ENCODE peak calls at places on chromosomes 4 and X, in ten cellular contexts. One of them, this sample, is unnamed.

GRCh38 chr4:145679991-145680455 is at the start of gene C4orf51:
- DNase-seq in activated T-cell treated with anti-CD3 and anti-CD28 coated beads for 1 hour: no peak
- DNase-seq in T-helper 2 cell: no peak
- DNase-seq in NCI-H1694 treated with DMSO at 0.1 percent for 48 hours: no peak
- DNase-seq in DMS79: peak
- DNase-seq in activated CD8-positive, alpha-beta memory T cell treated with anti-CD3 and anti-CD28 coated beads, Interleukin-2, amount 10 ng/mL, durations not matched to agents 7 days and 5 days: no peak
- DNase-seq in prostate gland: peak
- DNase-seq in NCI-H1417 treated with DMSO at 0.1 percent for 48 hours: no peak
- DNase-seq in A172: peak
- DNase-seq in activated T-helper 1 cell treated with Interleukin-2 at 50 U/mL for 16 hours: no peak
- DNase-seq in this sample: no peak

GRCh38 chr4:5839751-5840674 is 52.9 kb downstream of the CRMP1 start:
- DNase-seq in activated CD8-positive, alpha-beta memory T cell treated with anti-CD3 and anti-CD28 coated beads, Interleukin-2, amount 10 ng/mL, durations not matched to agents 7 days and 5 days: no peak
- DNase-seq in A172: no peak
- DNase-seq in activated T-helper 1 cell treated with Interleukin-2 at 50 U/mL for 16 hours: no peak
- DNase-seq in T-helper 2 cell: no peak
- DNase-seq in prostate gland: no peak
- DNase-seq in activated T-cell treated with anti-CD3 and anti-CD28 coated beads for 1 hour: no peak
- DNase-seq in DMS79: no peak
- DNase-seq in NCI-H1694 treated with DMSO at 0.1 percent for 48 hours: no peak
- DNase-seq in NCI-H1417 treated with DMSO at 0.1 percent for 48 hours: no peak
- DNase-seq in this sample: no peak

GRCh38 chr4:1211371-1211770 is 37.6 kb downstream of the CTBP1 start:
- DNase-seq in activated T-cell treated with anti-CD3 and anti-CD28 coated beads for 1 hour: no peak
- DNase-seq in activated T-helper 1 cell treated with Interleukin-2 at 50 U/mL for 16 hours: no peak
- DNase-seq in DMS79: no peak
- DNase-seq in prostate gland: no peak
- DNase-seq in activated CD8-positive, alpha-beta memory T cell treated with anti-CD3 and anti-CD28 coated beads, Interleukin-2, amount 10 ng/mL, durations not matched to agents 7 days and 5 days: no peak
- DNase-seq in NCI-H1417 treated with DMSO at 0.1 percent for 48 hours: no peak
- DNase-seq in NCI-H1694 treated with DMSO at 0.1 percent for 48 hours: no peak
- DNase-seq in A172: no peak
- DNase-seq in T-helper 2 cell: no peak
- DNase-seq in this sample: no peak

GRCh38 chrX:125436855-125437254 is 117.2 kb downstream of the TEX13C start:
- DNase-seq in DMS79: no peak
- DNase-seq in prostate gland: no peak
- DNase-seq in NCI-H1417 treated with DMSO at 0.1 percent for 48 hours: no peak
- DNase-seq in NCI-H1694 treated with DMSO at 0.1 percent for 48 hours: peak
- DNase-seq in A172: no peak
- DNase-seq in activated T-helper 1 cell treated with Interleukin-2 at 50 U/mL for 16 hours: no peak
- DNase-seq in activated T-cell treated with anti-CD3 and anti-CD28 coated beads for 1 hour: no peak
- DNase-seq in T-helper 2 cell: no peak
- DNase-seq in activated CD8-positive, alpha-beta memory T cell treated with anti-CD3 and anti-CD28 coated beads, Interleukin-2, amount 10 ng/mL, durations not matched to agents 7 days and 5 days: no peak
- DNase-seq in this sample: no peak

GRCh38 chr4:40314951-40315350 is 20.2 kb upstream of the CHRNA9 start:
- DNase-seq in activated CD8-positive, alpha-beta memory T cell treated with anti-CD3 and anti-CD28 coated beads, Interleukin-2, amount 10 ng/mL, durations not matched to agents 7 days and 5 days: no peak
- DNase-seq in T-helper 2 cell: no peak
- DNase-seq in DMS79: no peak
- DNase-seq in activated T-helper 1 cell treated with Interleukin-2 at 50 U/mL for 16 hours: no peak
- DNase-seq in activated T-cell treated with anti-CD3 and anti-CD28 coated beads for 1 hour: no peak
- DNase-seq in A172: no peak
- DNase-seq in prostate gland: no peak
- DNase-seq in NCI-H1694 treated with DMSO at 0.1 percent for 48 hours: no peak
- DNase-seq in NCI-H1417 treated with DMSO at 0.1 percent for 48 hours: no peak
- DNase-seq in this sample: no peak

GRCh38 chr4:78781086-78781630 is 5.0 kb downstream of the BMP2K start:
- DNase-seq in activated T-helper 1 cell treated with Interleukin-2 at 50 U/mL for 16 hours: no peak
- DNase-seq in activated T-cell treated with anti-CD3 and anti-CD28 coated beads for 1 hour: no peak
- DNase-seq in T-helper 2 cell: no peak
- DNase-seq in DMS79: no peak
- DNase-seq in NCI-H1417 treated with DMSO at 0.1 percent for 48 hours: no peak
- DNase-seq in A172: no peak
- DNase-seq in activated CD8-positive, alpha-beta memory T cell treated with anti-CD3 and anti-CD28 coated beads, Interleukin-2, amount 10 ng/mL, durations not matched to agents 7 days and 5 days: no peak
- DNase-seq in NCI-H1694 treated with DMSO at 0.1 percent for 48 hours: no peak
- DNase-seq in prostate gland: no peak
- DNase-seq in this sample: no peak

GRCh38 chr4:27024807-27025206 is 164.2 kb downstream of the STIM2 start:
- DNase-seq in NCI-H1417 treated with DMSO at 0.1 percent for 48 hours: no peak
- DNase-seq in T-helper 2 cell: no peak
- DNase-seq in NCI-H1694 treated with DMSO at 0.1 percent for 48 hours: no peak
- DNase-seq in prostate gland: no peak
- DNase-seq in activated CD8-positive, alpha-beta memory T cell treated with anti-CD3 and anti-CD28 coated beads, Interleukin-2, amount 10 ng/mL, durations not matched to agents 7 days and 5 days: no peak
- DNase-seq in DMS79: no peak
- DNase-seq in activated T-cell treated with anti-CD3 and anti-CD28 coated beads for 1 hour: no peak
- DNase-seq in activated T-helper 1 cell treated with Interleukin-2 at 50 U/mL for 16 hours: no peak
- DNase-seq in A172: no peak
- DNase-seq in this sample: no peak

GRCh38 chr4:108881190-108881589 is 118.3 kb upstream of the ETNPPL start:
- DNase-seq in activated T-cell treated with anti-CD3 and anti-CD28 coated beads for 1 hour: no peak
- DNase-seq in NCI-H1417 treated with DMSO at 0.1 percent for 48 hours: no peak
- DNase-seq in DMS79: no peak
- DNase-seq in prostate gland: no peak
- DNase-seq in T-helper 2 cell: no peak
- DNase-seq in activated CD8-positive, alpha-beta memory T cell treated with anti-CD3 and anti-CD28 coated beads, Interleukin-2, amount 10 ng/mL, durations not matched to agents 7 days and 5 days: no peak
- DNase-seq in A172: peak
- DNase-seq in activated T-helper 1 cell treated with Interleukin-2 at 50 U/mL for 16 hours: no peak
- DNase-seq in NCI-H1694 treated with DMSO at 0.1 percent for 48 hours: no peak
- DNase-seq in this sample: no peak

GRCh38 chr4:183097251-183098079 is 1.6 kb upstream of the WWC2 start:
- DNase-seq in DMS79: no peak
- DNase-seq in prostate gland: no peak
- DNase-seq in A172: no peak
- DNase-seq in activated CD8-positive, alpha-beta memory T cell treated with anti-CD3 and anti-CD28 coated beads, Interleukin-2, amount 10 ng/mL, durations not matched to agents 7 days and 5 days: no peak
- DNase-seq in activated T-helper 1 cell treated with Interleukin-2 at 50 U/mL for 16 hours: no peak
- DNase-seq in NCI-H1694 treated with DMSO at 0.1 percent for 48 hours: no peak
- DNase-seq in T-helper 2 cell: no peak
- DNase-seq in activated T-cell treated with anti-CD3 and anti-CD28 coated beads for 1 hour: peak
- DNase-seq in NCI-H1417 treated with DMSO at 0.1 percent for 48 hours: no peak
- DNase-seq in this sample: no peak

GRCh38 chr4:105088110-105088879 is 58.4 kb upstream of the TET2 start:
- DNase-seq in NCI-H1417 treated with DMSO at 0.1 percent for 48 hours: no peak
- DNase-seq in DMS79: no peak
- DNase-seq in activated CD8-positive, alpha-beta memory T cell treated with anti-CD3 and anti-CD28 coated beads, Interleukin-2, amount 10 ng/mL, durations not matched to agents 7 days and 5 days: no peak
- DNase-seq in activated T-helper 1 cell treated with Interleukin-2 at 50 U/mL for 16 hours: no peak
- DNase-seq in NCI-H1694 treated with DMSO at 0.1 percent for 48 hours: peak
- DNase-seq in activated T-cell treated with anti-CD3 and anti-CD28 coated beads for 1 hour: no peak
- DNase-seq in A172: peak
- DNase-seq in T-helper 2 cell: no peak
- DNase-seq in prostate gland: peak
- DNase-seq in this sample: no peak

GRCh38 chrX:73916931-73917657 is 354.1 kb downstream of the CHIC1 start:
- DNase-seq in activated T-helper 1 cell treated with Interleukin-2 at 50 U/mL for 16 hours: no peak
- DNase-seq in prostate gland: no peak
- DNase-seq in T-helper 2 cell: no peak
- DNase-seq in DMS79: no peak
- DNase-seq in A172: peak
- DNase-seq in NCI-H1694 treated with DMSO at 0.1 percent for 48 hours: no peak
- DNase-seq in activated CD8-positive, alpha-beta memory T cell treated with anti-CD3 and anti-CD28 coated beads, Interleukin-2, amount 10 ng/mL, durations not matched to agents 7 days and 5 days: no peak
- DNase-seq in NCI-H1417 treated with DMSO at 0.1 percent for 48 hours: no peak
- DNase-seq in activated T-cell treated with anti-CD3 and anti-CD28 coated beads for 1 hour: no peak
- DNase-seq in this sample: no peak

GRCh38 chrX:38760883-38761282 is 40.4 kb upstream of the MID1IP1 start:
- DNase-seq in activated T-cell treated with anti-CD3 and anti-CD28 coated beads for 1 hour: no peak
- DNase-seq in DMS79: no peak
- DNase-seq in A172: no peak
- DNase-seq in NCI-H1417 treated with DMSO at 0.1 percent for 48 hours: no peak
- DNase-seq in T-helper 2 cell: no peak
- DNase-seq in activated CD8-positive, alpha-beta memory T cell treated with anti-CD3 and anti-CD28 coated beads, Interleukin-2, amount 10 ng/mL, durations not matched to agents 7 days and 5 days: no peak
- DNase-seq in activated T-helper 1 cell treated with Interleukin-2 at 50 U/mL for 16 hours: no peak
- DNase-seq in NCI-H1694 treated with DMSO at 0.1 percent for 48 hours: no peak
- DNase-seq in prostate gland: no peak
- DNase-seq in this sample: no peak

GRCh38 chrX:18158963-18159362 is 61.7 kb downstream of the BEND2 start:
- DNase-seq in DMS79: no peak
- DNase-seq in NCI-H1417 treated with DMSO at 0.1 percent for 48 hours: no peak
- DNase-seq in A172: no peak
- DNase-seq in activated CD8-positive, alpha-beta memory T cell treated with anti-CD3 and anti-CD28 coated beads, Interleukin-2, amount 10 ng/mL, durations not matched to agents 7 days and 5 days: no peak
- DNase-seq in NCI-H1694 treated with DMSO at 0.1 percent for 48 hours: no peak
- DNase-seq in T-helper 2 cell: no peak
- DNase-seq in prostate gland: no peak
- DNase-seq in activated T-cell treated with anti-CD3 and anti-CD28 coated beads for 1 hour: no peak
- DNase-seq in activated T-helper 1 cell treated with Interleukin-2 at 50 U/mL for 16 hours: no peak
- DNase-seq in this sample: no peak

GRCh38 chr4:82618321-82618720 is 56.5 kb upstream of the TMEM150C start:
- DNase-seq in activated CD8-positive, alpha-beta memory T cell treated with anti-CD3 and anti-CD28 coated beads, Interleukin-2, amount 10 ng/mL, durations not matched to agents 7 days and 5 days: no peak
- DNase-seq in prostate gland: no peak
- DNase-seq in T-helper 2 cell: no peak
- DNase-seq in activated T-cell treated with anti-CD3 and anti-CD28 coated beads for 1 hour: no peak
- DNase-seq in A172: no peak
- DNase-seq in DMS79: no peak
- DNase-seq in activated T-helper 1 cell treated with Interleukin-2 at 50 U/mL for 16 hours: no peak
- DNase-seq in NCI-H1694 treated with DMSO at 0.1 percent for 48 hours: no peak
- DNase-seq in NCI-H1417 treated with DMSO at 0.1 percent for 48 hours: no peak
- DNase-seq in this sample: no peak

GRCh38 chr4:53929955-53930798 is 134.2 kb downstream of the CHIC2 start:
- DNase-seq in activated T-cell treated with anti-CD3 and anti-CD28 coated beads for 1 hour: peak
- DNase-seq in prostate gland: peak
- DNase-seq in DMS79: no peak
- DNase-seq in activated CD8-positive, alpha-beta memory T cell treated with anti-CD3 and anti-CD28 coated beads, Interleukin-2, amount 10 ng/mL, durations not matched to agents 7 days and 5 days: peak
- DNase-seq in T-helper 2 cell: peak
- DNase-seq in NCI-H1694 treated with DMSO at 0.1 percent for 48 hours: peak
- DNase-seq in A172: peak
- DNase-seq in activated T-helper 1 cell treated with Interleukin-2 at 50 U/mL for 16 hours: peak
- DNase-seq in NCI-H1417 treated with DMSO at 0.1 percent for 48 hours: peak
- DNase-seq in this sample: peak

GRCh38 chr4:136203199-136203598 is 1329.1 kb downstream of the PCDH18 start:
- DNase-seq in activated T-cell treated with anti-CD3 and anti-CD28 coated beads for 1 hour: no peak
- DNase-seq in DMS79: no peak
- DNase-seq in activated CD8-positive, alpha-beta memory T cell treated with anti-CD3 and anti-CD28 coated beads, Interleukin-2, amount 10 ng/mL, durations not matched to agents 7 days and 5 days: no peak
- DNase-seq in activated T-helper 1 cell treated with Interleukin-2 at 50 U/mL for 16 hours: no peak
- DNase-seq in A172: no peak
- DNase-seq in NCI-H1417 treated with DMSO at 0.1 percent for 48 hours: no peak
- DNase-seq in NCI-H1694 treated with DMSO at 0.1 percent for 48 hours: no peak
- DNase-seq in prostate gland: no peak
- DNase-seq in T-helper 2 cell: no peak
- DNase-seq in this sample: no peak

GRCh38 chr4:172725581-172725980 is 443.0 kb upstream of the GALNT7 start:
- DNase-seq in activated T-cell treated with anti-CD3 and anti-CD28 coated beads for 1 hour: no peak
- DNase-seq in prostate gland: no peak
- DNase-seq in A172: no peak
- DNase-seq in NCI-H1417 treated with DMSO at 0.1 percent for 48 hours: no peak
- DNase-seq in T-helper 2 cell: no peak
- DNase-seq in activated CD8-positive, alpha-beta memory T cell treated with anti-CD3 and anti-CD28 coated beads, Interleukin-2, amount 10 ng/mL, durations not matched to agents 7 days and 5 days: no peak
- DNase-seq in activated T-helper 1 cell treated with Interleukin-2 at 50 U/mL for 16 hours: no peak
- DNase-seq in NCI-H1694 treated with DMSO at 0.1 percent for 48 hours: no peak
- DNase-seq in DMS79: no peak
- DNase-seq in this sample: no peak

GRCh38 chr4:1099270-1099669 is 14.1 kb downstream of the RNF212 start:
- DNase-seq in T-helper 2 cell: no peak
- DNase-seq in activated T-cell treated with anti-CD3 and anti-CD28 coated beads for 1 hour: no peak
- DNase-seq in DMS79: no peak
- DNase-seq in NCI-H1417 treated with DMSO at 0.1 percent for 48 hours: no peak
- DNase-seq in activated CD8-positive, alpha-beta memory T cell treated with anti-CD3 and anti-CD28 coated beads, Interleukin-2, amount 10 ng/mL, durations not matched to agents 7 days and 5 days: peak
- DNase-seq in A172: no peak
- DNase-seq in prostate gland: no peak
- DNase-seq in activated T-helper 1 cell treated with Interleukin-2 at 50 U/mL for 16 hours: no peak
- DNase-seq in NCI-H1694 treated with DMSO at 0.1 percent for 48 hours: no peak
- DNase-seq in this sample: no peak

GRCh38 chr4:150240011-150240410 is 161.8 kb downstream of the DCLK2 start:
- DNase-seq in activated T-helper 1 cell treated with Interleukin-2 at 50 U/mL for 16 hours: no peak
- DNase-seq in activated CD8-positive, alpha-beta memory T cell treated with anti-CD3 and anti-CD28 coated beads, Interleukin-2, amount 10 ng/mL, durations not matched to agents 7 days and 5 days: no peak
- DNase-seq in T-helper 2 cell: no peak
- DNase-seq in activated T-cell treated with anti-CD3 and anti-CD28 coated beads for 1 hour: no peak
- DNase-seq in DMS79: no peak
- DNase-seq in NCI-H1417 treated with DMSO at 0.1 percent for 48 hours: no peak
- DNase-seq in prostate gland: no peak
- DNase-seq in NCI-H1694 treated with DMSO at 0.1 percent for 48 hours: no peak
- DNase-seq in A172: no peak
- DNase-seq in this sample: no peak

GRCh38 chrX:1108451-1109445 is 103.7 kb downstream of the CRLF2 start:
- DNase-seq in DMS79: no peak
- DNase-seq in NCI-H1694 treated with DMSO at 0.1 percent for 48 hours: no peak
- DNase-seq in activated T-helper 1 cell treated with Interleukin-2 at 50 U/mL for 16 hours: no peak
- DNase-seq in activated T-cell treated with anti-CD3 and anti-CD28 coated beads for 1 hour: no peak
- DNase-seq in NCI-H1417 treated with DMSO at 0.1 percent for 48 hours: no peak
- DNase-seq in activated CD8-positive, alpha-beta memory T cell treated with anti-CD3 and anti-CD28 coated beads, Interleukin-2, amount 10 ng/mL, durations not matched to agents 7 days and 5 days: no peak
- DNase-seq in A172: no peak
- DNase-seq in T-helper 2 cell: no peak
- DNase-seq in prostate gland: no peak
- DNase-seq in this sample: no peak

GRCh38 chrX:134365923-134366322 is 94.0 kb upstream of the HPRT1 start:
- DNase-seq in activated T-cell treated with anti-CD3 and anti-CD28 coated beads for 1 hour: no peak
- DNase-seq in NCI-H1694 treated with DMSO at 0.1 percent for 48 hours: no peak
- DNase-seq in NCI-H1417 treated with DMSO at 0.1 percent for 48 hours: no peak
- DNase-seq in T-helper 2 cell: no peak
- DNase-seq in DMS79: no peak
- DNase-seq in A172: no peak
- DNase-seq in activated CD8-positive, alpha-beta memory T cell treated with anti-CD3 and anti-CD28 coated beads, Interleukin-2, amount 10 ng/mL, durations not matched to agents 7 days and 5 days: no peak
- DNase-seq in prostate gland: no peak
- DNase-seq in activated T-helper 1 cell treated with Interleukin-2 at 50 U/mL for 16 hours: no peak
- DNase-seq in this sample: no peak

GRCh38 chr4:155473420-155474095 is 96.8 kb upstream of the MAP9 start:
- DNase-seq in activated T-cell treated with anti-CD3 and anti-CD28 coated beads for 1 hour: no peak
- DNase-seq in A172: no peak
- DNase-seq in NCI-H1417 treated with DMSO at 0.1 percent for 48 hours: no peak
- DNase-seq in T-helper 2 cell: no peak
- DNase-seq in DMS79: no peak
- DNase-seq in NCI-H1694 treated with DMSO at 0.1 percent for 48 hours: no peak
- DNase-seq in activated CD8-positive, alpha-beta memory T cell treated with anti-CD3 and anti-CD28 coated beads, Interleukin-2, amount 10 ng/mL, durations not matched to agents 7 days and 5 days: no peak
- DNase-seq in activated T-helper 1 cell treated with Interleukin-2 at 50 U/mL for 16 hours: no peak
- DNase-seq in prostate gland: no peak
- DNase-seq in this sample: no peak

GRCh38 chr4:95949136-95949765 is 109.4 kb downstream of the PDHA2 start:
- DNase-seq in activated T-cell treated with anti-CD3 and anti-CD28 coated beads for 1 hour: no peak
- DNase-seq in A172: peak
- DNase-seq in activated CD8-positive, alpha-beta memory T cell treated with anti-CD3 and anti-CD28 coated beads, Interleukin-2, amount 10 ng/mL, durations not matched to agents 7 days and 5 days: no peak
- DNase-seq in T-helper 2 cell: no peak
- DNase-seq in NCI-H1694 treated with DMSO at 0.1 percent for 48 hours: no peak
- DNase-seq in prostate gland: no peak
- DNase-seq in NCI-H1417 treated with DMSO at 0.1 percent for 48 hours: no peak
- DNase-seq in activated T-helper 1 cell treated with Interleukin-2 at 50 U/mL for 16 hours: no peak
- DNase-seq in DMS79: no peak
- DNase-seq in this sample: no peak